ENCODE peak calls at places on chromosomes 13 and 19, in eight cellular contexts. X is neural progenitor cell, B is omental fat pad, O is AG10803, U is ACHN, I is A549, D is amniotic epithelial cell, Q is neuronal stem cell. K is an unnamed sample.
A peak's percentile ranks its signal among the peaks of the same experiment; 100 is the strongest.

GRCh38 chr13:57629391-57629804 is 2.1 kb upstream of the PCDH17 start:
- DNase-seq in I (no peak), D (no peak), Q (no peak), X (no peak), B (peak; percentile 26), U (no peak), O (no peak), K (no peak)

GRCh38 chr13:41107584-41108014 is 25.0 kb downstream of the KBTBD6 start:
- DNase-seq in O (no peak), X (peak; percentile 18), Q (no peak), B (no peak), D (no peak), I (no peak), U (no peak), K (no peak)

GRCh38 chr13:94236876-94237275 is 242.6 kb downstream of the DCT start:
- DNase-seq in O (no peak), U (no peak), I (no peak), Q (no peak), B (no peak), D (no peak), X (no peak), K (no peak)

GRCh38 chr19:6465006-6465405 is 935 bp downstream of the CRB3 start:
- DNase-seq in O (no peak), U (peak; percentile 30), X (no peak), D (no peak), Q (no peak), B (no peak), I (no peak), K (no peak)

GRCh38 chr19:39031368-39032163 is 783 bp downstream of the FBXO27 start:
- DNase-seq in O (peak; percentile 73), Q (peak; percentile 93), D (peak; percentile 87), B (peak; percentile 71), U (peak; percentile 98), X (peak; percentile 99), I (peak; percentile 99), K (no peak)

GRCh38 chr19:34838248-34838647 is 65.2 kb upstream of the ZNF599 start:
- DNase-seq in U (no peak), X (peak; percentile 49), D (peak; percentile 3), Q (no peak), B (no peak), O (no peak), I (peak; percentile 39), K (no peak)

GRCh38 chr13:66778461-66778860 is 451.7 kb downstream of the PCDH9 start:
- DNase-seq in X (no peak), U (no peak), I (no peak), O (no peak), D (peak; percentile 57), B (no peak), Q (no peak), K (no peak)

GRCh38 chr19:801861-802496 is 4.7 kb downstream of the PTBP1 start:
- DNase-seq in I (no peak), B (no peak), Q (no peak), O (peak; percentile 33), X (no peak), D (peak; percentile 69), U (no peak), K (no peak)

GRCh38 chr19:6710273-6711077 is 10.0 kb downstream of the C3 start:
- DNase-seq in B (no peak), X (peak; percentile 60), U (no peak), Q (no peak), D (no peak), I (no peak), O (no peak), K (no peak)

GRCh38 chr13:106230450-106230849 is 305.0 kb downstream of the EFNB2 start:
- DNase-seq in D (peak; percentile 26), B (no peak), I (peak; percentile 3), Q (no peak), U (no peak), X (no peak), O (peak; percentile 3), K (no peak)

GRCh38 chr13:99357149-99357596 is 50.0 kb upstream of the GPR183 start:
- DNase-seq in O (peak; percentile 20), D (peak; percentile 75), I (no peak), B (no peak), X (no peak), Q (no peak), U (no peak), K (no peak)

GRCh38 chr13:113514844-113515243 is 24.3 kb upstream of the DCUN1D2 start:
- DNase-seq in X (no peak), U (no peak), I (no peak), D (no peak), O (no peak), Q (no peak), B (no peak), K (no peak)

GRCh38 chr13:66114127-66114526 is 1116.0 kb downstream of the PCDH9 start:
- DNase-seq in X (no peak), Q (no peak), O (peak; percentile 80), D (no peak), I (no peak), B (no peak), U (no peak), K (no peak)